ENCODE peak calls at places on chromosomes 16 and 17, in nine cellular contexts. One of them, this sample, is unnamed.

GRCh38 chr16:1487395-1488053 is 1.2 kb downstream of the PTX4 start:
- DNase-seq in non-pigmented ciliary epithelial cell: no peak
- DNase-seq in GM23338: no peak
- DNase-seq in cardiac muscle cell: no peak
- DNase-seq in stimulated activated naive B cell treated with anti-CD40 and anti-IgM and Interleukin-4, amounts not matched to agents 10 μg/mL and 1 μg/mL and 100 μg/mL, for 72 hours: no peak
- DNase-seq in ovary: no peak
- DNase-seq in posterior cingulate gyrus: no peak
- DNase-seq in progenitor cell of endocrine pancreas: no peak
- DNase-seq in AG10803: no peak
- DNase-seq in this sample: no peak

GRCh38 chr16:58331024-58331707 is 36.3 kb upstream of the PRSS54 start:
- DNase-seq in posterior cingulate gyrus: no peak
- DNase-seq in AG10803: no peak
- DNase-seq in cardiac muscle cell: peak
- DNase-seq in stimulated activated naive B cell treated with anti-CD40 and anti-IgM and Interleukin-4, amounts not matched to agents 10 μg/mL and 1 μg/mL and 100 μg/mL, for 72 hours: no peak
- DNase-seq in progenitor cell of endocrine pancreas: peak
- DNase-seq in GM23338: peak
- DNase-seq in non-pigmented ciliary epithelial cell: no peak
- DNase-seq in ovary: no peak
- DNase-seq in this sample: peak

GRCh38 chr17:56185905-56186783 is 32.9 kb downstream of the ANKFN1 start:
- DNase-seq in ovary: no peak
- DNase-seq in AG10803: peak
- DNase-seq in progenitor cell of endocrine pancreas: no peak
- DNase-seq in cardiac muscle cell: no peak
- DNase-seq in GM23338: no peak
- DNase-seq in non-pigmented ciliary epithelial cell: peak
- DNase-seq in stimulated activated naive B cell treated with anti-CD40 and anti-IgM and Interleukin-4, amounts not matched to agents 10 μg/mL and 1 μg/mL and 100 μg/mL, for 72 hours: no peak
- DNase-seq in posterior cingulate gyrus: no peak
- DNase-seq in this sample: no peak

GRCh38 chr16:6111390-6111789 is 1013.8 kb upstream of the EEF2KMT start:
- DNase-seq in GM23338: no peak
- DNase-seq in progenitor cell of endocrine pancreas: no peak
- DNase-seq in ovary: no peak
- DNase-seq in posterior cingulate gyrus: no peak
- DNase-seq in non-pigmented ciliary epithelial cell: no peak
- DNase-seq in cardiac muscle cell: no peak
- DNase-seq in AG10803: no peak
- DNase-seq in stimulated activated naive B cell treated with anti-CD40 and anti-IgM and Interleukin-4, amounts not matched to agents 10 μg/mL and 1 μg/mL and 100 μg/mL, for 72 hours: no peak
- DNase-seq in this sample: no peak

GRCh38 chr16:86093801-86094750 is 195.1 kb downstream of the IRF8 start:
- DNase-seq in progenitor cell of endocrine pancreas: no peak
- DNase-seq in cardiac muscle cell: no peak
- DNase-seq in ovary: no peak
- DNase-seq in stimulated activated naive B cell treated with anti-CD40 and anti-IgM and Interleukin-4, amounts not matched to agents 10 μg/mL and 1 μg/mL and 100 μg/mL, for 72 hours: no peak
- DNase-seq in GM23338: no peak
- DNase-seq in AG10803: no peak
- DNase-seq in posterior cingulate gyrus: no peak
- DNase-seq in non-pigmented ciliary epithelial cell: no peak
- DNase-seq in this sample: no peak

GRCh38 chr16:87017388-87018012 is 299.7 kb downstream of the C16orf95 start:
- DNase-seq in progenitor cell of endocrine pancreas: no peak
- DNase-seq in non-pigmented ciliary epithelial cell: peak
- DNase-seq in stimulated activated naive B cell treated with anti-CD40 and anti-IgM and Interleukin-4, amounts not matched to agents 10 μg/mL and 1 μg/mL and 100 μg/mL, for 72 hours: no peak
- DNase-seq in cardiac muscle cell: no peak
- DNase-seq in GM23338: peak
- DNase-seq in posterior cingulate gyrus: no peak
- DNase-seq in ovary: no peak
- DNase-seq in AG10803: peak
- DNase-seq in this sample: peak

GRCh38 chr16:53129281-53130192 is 74.7 kb downstream of the CHD9 start:
- DNase-seq in ovary: no peak
- DNase-seq in progenitor cell of endocrine pancreas: peak
- DNase-seq in posterior cingulate gyrus: no peak
- DNase-seq in stimulated activated naive B cell treated with anti-CD40 and anti-IgM and Interleukin-4, amounts not matched to agents 10 μg/mL and 1 μg/mL and 100 μg/mL, for 72 hours: no peak
- DNase-seq in cardiac muscle cell: peak
- DNase-seq in GM23338: peak
- DNase-seq in non-pigmented ciliary epithelial cell: no peak
- DNase-seq in AG10803: peak
- DNase-seq in this sample: no peak

GRCh38 chr17:59845595-59846390 is 47.0 kb downstream of the TUBD1 start:
- DNase-seq in stimulated activated naive B cell treated with anti-CD40 and anti-IgM and Interleukin-4, amounts not matched to agents 10 μg/mL and 1 μg/mL and 100 μg/mL, for 72 hours: no peak
- DNase-seq in posterior cingulate gyrus: no peak
- DNase-seq in GM23338: peak
- DNase-seq in cardiac muscle cell: no peak
- DNase-seq in AG10803: peak
- DNase-seq in ovary: no peak
- DNase-seq in non-pigmented ciliary epithelial cell: no peak
- DNase-seq in progenitor cell of endocrine pancreas: no peak
- DNase-seq in this sample: no peak

GRCh38 chr16:28105954-28106353 is 42.4 kb upstream of the GSG1L start:
- DNase-seq in posterior cingulate gyrus: no peak
- DNase-seq in non-pigmented ciliary epithelial cell: no peak
- DNase-seq in AG10803: no peak
- DNase-seq in ovary: no peak
- DNase-seq in GM23338: no peak
- DNase-seq in cardiac muscle cell: no peak
- DNase-seq in stimulated activated naive B cell treated with anti-CD40 and anti-IgM and Interleukin-4, amounts not matched to agents 10 μg/mL and 1 μg/mL and 100 μg/mL, for 72 hours: no peak
- DNase-seq in progenitor cell of endocrine pancreas: no peak
- DNase-seq in this sample: no peak

GRCh38 chr17:34363183-34363661 is at the start of gene CCL1:
- DNase-seq in cardiac muscle cell: no peak
- DNase-seq in progenitor cell of endocrine pancreas: no peak
- DNase-seq in GM23338: no peak
- DNase-seq in AG10803: no peak
- DNase-seq in ovary: no peak
- DNase-seq in posterior cingulate gyrus: no peak
- DNase-seq in stimulated activated naive B cell treated with anti-CD40 and anti-IgM and Interleukin-4, amounts not matched to agents 10 μg/mL and 1 μg/mL and 100 μg/mL, for 72 hours: no peak
- DNase-seq in non-pigmented ciliary epithelial cell: no peak
- DNase-seq in this sample: no peak

GRCh38 chr16:86398622-86399021 is 111.7 kb upstream of the FOXF1 start:
- DNase-seq in posterior cingulate gyrus: no peak
- DNase-seq in stimulated activated naive B cell treated with anti-CD40 and anti-IgM and Interleukin-4, amounts not matched to agents 10 μg/mL and 1 μg/mL and 100 μg/mL, for 72 hours: no peak
- DNase-seq in GM23338: no peak
- DNase-seq in non-pigmented ciliary epithelial cell: peak
- DNase-seq in cardiac muscle cell: no peak
- DNase-seq in ovary: no peak
- DNase-seq in AG10803: no peak
- DNase-seq in progenitor cell of endocrine pancreas: no peak
- DNase-seq in this sample: no peak

GRCh38 chr16:54342001-54342776 is 55.6 kb upstream of the IRX3 start:
- DNase-seq in GM23338: no peak
- DNase-seq in ovary: no peak
- DNase-seq in stimulated activated naive B cell treated with anti-CD40 and anti-IgM and Interleukin-4, amounts not matched to agents 10 μg/mL and 1 μg/mL and 100 μg/mL, for 72 hours: no peak
- DNase-seq in AG10803: peak
- DNase-seq in progenitor cell of endocrine pancreas: no peak
- DNase-seq in posterior cingulate gyrus: no peak
- DNase-seq in cardiac muscle cell: no peak
- DNase-seq in non-pigmented ciliary epithelial cell: no peak
- DNase-seq in this sample: no peak

GRCh38 chr16:50202926-50203624 is 50.0 kb downstream of the TENT4B start:
- DNase-seq in GM23338: no peak
- DNase-seq in posterior cingulate gyrus: no peak
- DNase-seq in cardiac muscle cell: peak
- DNase-seq in progenitor cell of endocrine pancreas: no peak
- DNase-seq in non-pigmented ciliary epithelial cell: no peak
- DNase-seq in stimulated activated naive B cell treated with anti-CD40 and anti-IgM and Interleukin-4, amounts not matched to agents 10 μg/mL and 1 μg/mL and 100 μg/mL, for 72 hours: no peak
- DNase-seq in AG10803: peak
- DNase-seq in ovary: no peak
- DNase-seq in this sample: no peak

GRCh38 chr16:14501331-14502255 is 128.5 kb downstream of the PARN start:
- DNase-seq in cardiac muscle cell: peak
- DNase-seq in non-pigmented ciliary epithelial cell: peak
- DNase-seq in ovary: peak
- DNase-seq in stimulated activated naive B cell treated with anti-CD40 and anti-IgM and Interleukin-4, amounts not matched to agents 10 μg/mL and 1 μg/mL and 100 μg/mL, for 72 hours: no peak
- DNase-seq in posterior cingulate gyrus: peak
- DNase-seq in progenitor cell of endocrine pancreas: no peak
- DNase-seq in AG10803: peak
- DNase-seq in GM23338: peak
- DNase-seq in this sample: peak

GRCh38 chr17:16507918-16508533 is 16.0 kb upstream of the LRRC75A start:
- DNase-seq in GM23338: no peak
- DNase-seq in AG10803: no peak
- DNase-seq in non-pigmented ciliary epithelial cell: no peak
- DNase-seq in stimulated activated naive B cell treated with anti-CD40 and anti-IgM and Interleukin-4, amounts not matched to agents 10 μg/mL and 1 μg/mL and 100 μg/mL, for 72 hours: no peak
- DNase-seq in progenitor cell of endocrine pancreas: no peak
- DNase-seq in cardiac muscle cell: no peak
- DNase-seq in posterior cingulate gyrus: no peak
- DNase-seq in ovary: no peak
- DNase-seq in this sample: no peak

GRCh38 chr17:27520571-27521185 is 64.4 kb downstream of the KSR1 start:
- DNase-seq in ovary: no peak
- DNase-seq in GM23338: no peak
- DNase-seq in progenitor cell of endocrine pancreas: no peak
- DNase-seq in posterior cingulate gyrus: peak
- DNase-seq in AG10803: no peak
- DNase-seq in stimulated activated naive B cell treated with anti-CD40 and anti-IgM and Interleukin-4, amounts not matched to agents 10 μg/mL and 1 μg/mL and 100 μg/mL, for 72 hours: no peak
- DNase-seq in non-pigmented ciliary epithelial cell: no peak
- DNase-seq in cardiac muscle cell: no peak
- DNase-seq in this sample: peak

GRCh38 chr16:12617401-12617819 is 186.3 kb downstream of the CPPED1 start:
- DNase-seq in GM23338: no peak
- DNase-seq in non-pigmented ciliary epithelial cell: no peak
- DNase-seq in progenitor cell of endocrine pancreas: no peak
- DNase-seq in posterior cingulate gyrus: no peak
- DNase-seq in AG10803: no peak
- DNase-seq in ovary: no peak
- DNase-seq in stimulated activated naive B cell treated with anti-CD40 and anti-IgM and Interleukin-4, amounts not matched to agents 10 μg/mL and 1 μg/mL and 100 μg/mL, for 72 hours: no peak
- DNase-seq in cardiac muscle cell: no peak
- DNase-seq in this sample: no peak

GRCh38 chr17:48244121-48244711 is 136.7 kb downstream of the SNX11 start:
- DNase-seq in ovary: no peak
- DNase-seq in posterior cingulate gyrus: no peak
- DNase-seq in stimulated activated naive B cell treated with anti-CD40 and anti-IgM and Interleukin-4, amounts not matched to agents 10 μg/mL and 1 μg/mL and 100 μg/mL, for 72 hours: no peak
- DNase-seq in GM23338: no peak
- DNase-seq in AG10803: peak
- DNase-seq in cardiac muscle cell: no peak
- DNase-seq in non-pigmented ciliary epithelial cell: no peak
- DNase-seq in progenitor cell of endocrine pancreas: no peak
- DNase-seq in this sample: no peak

GRCh38 chr17:62673614-62674362 is 46.3 kb downstream of the MRC2 start:
- DNase-seq in posterior cingulate gyrus: no peak
- DNase-seq in AG10803: no peak
- DNase-seq in GM23338: no peak
- DNase-seq in progenitor cell of endocrine pancreas: no peak
- DNase-seq in ovary: no peak
- DNase-seq in stimulated activated naive B cell treated with anti-CD40 and anti-IgM and Interleukin-4, amounts not matched to agents 10 μg/mL and 1 μg/mL and 100 μg/mL, for 72 hours: no peak
- DNase-seq in non-pigmented ciliary epithelial cell: no peak
- DNase-seq in cardiac muscle cell: no peak
- DNase-seq in this sample: no peak

GRCh38 chr16:3618782-3619166 is 7.4 kb upstream of the SLX4 start:
- DNase-seq in AG10803: no peak
- DNase-seq in posterior cingulate gyrus: no peak
- DNase-seq in stimulated activated naive B cell treated with anti-CD40 and anti-IgM and Interleukin-4, amounts not matched to agents 10 μg/mL and 1 μg/mL and 100 μg/mL, for 72 hours: no peak
- DNase-seq in non-pigmented ciliary epithelial cell: no peak
- DNase-seq in progenitor cell of endocrine pancreas: no peak
- DNase-seq in ovary: no peak
- DNase-seq in cardiac muscle cell: no peak
- DNase-seq in GM23338: no peak
- DNase-seq in this sample: no peak

GRCh38 chr16:92431-93339 is 14.7 kb downstream of the MPG start:
- DNase-seq in posterior cingulate gyrus: no peak
- DNase-seq in non-pigmented ciliary epithelial cell: no peak
- DNase-seq in stimulated activated naive B cell treated with anti-CD40 and anti-IgM and Interleukin-4, amounts not matched to agents 10 μg/mL and 1 μg/mL and 100 μg/mL, for 72 hours: no peak
- DNase-seq in ovary: no peak
- DNase-seq in AG10803: no peak
- DNase-seq in cardiac muscle cell: no peak
- DNase-seq in GM23338: no peak
- DNase-seq in progenitor cell of endocrine pancreas: no peak
- DNase-seq in this sample: no peak

GRCh38 chr16:21554795-21555585 is 44.4 kb upstream of the METTL9 start:
- DNase-seq in GM23338: peak
- DNase-seq in AG10803: peak
- DNase-seq in posterior cingulate gyrus: peak
- DNase-seq in ovary: peak
- DNase-seq in stimulated activated naive B cell treated with anti-CD40 and anti-IgM and Interleukin-4, amounts not matched to agents 10 μg/mL and 1 μg/mL and 100 μg/mL, for 72 hours: peak
- DNase-seq in non-pigmented ciliary epithelial cell: no peak
- DNase-seq in cardiac muscle cell: peak
- DNase-seq in progenitor cell of endocrine pancreas: peak
- DNase-seq in this sample: peak

GRCh38 chr17:29195465-29196081 is 15.4 kb upstream of the MYO18A start:
- DNase-seq in AG10803: no peak
- DNase-seq in cardiac muscle cell: peak
- DNase-seq in non-pigmented ciliary epithelial cell: no peak
- DNase-seq in posterior cingulate gyrus: no peak
- DNase-seq in ovary: no peak
- DNase-seq in GM23338: no peak
- DNase-seq in progenitor cell of endocrine pancreas: no peak
- DNase-seq in stimulated activated naive B cell treated with anti-CD40 and anti-IgM and Interleukin-4, amounts not matched to agents 10 μg/mL and 1 μg/mL and 100 μg/mL, for 72 hours: peak
- DNase-seq in this sample: no peak

GRCh38 chr17:59812139-59812538 is 80.6 kb downstream of the TUBD1 start:
- DNase-seq in progenitor cell of endocrine pancreas: no peak
- DNase-seq in cardiac muscle cell: no peak
- DNase-seq in stimulated activated naive B cell treated with anti-CD40 and anti-IgM and Interleukin-4, amounts not matched to agents 10 μg/mL and 1 μg/mL and 100 μg/mL, for 72 hours: no peak
- DNase-seq in ovary: no peak
- DNase-seq in AG10803: no peak
- DNase-seq in non-pigmented ciliary epithelial cell: no peak
- DNase-seq in posterior cingulate gyrus: no peak
- DNase-seq in GM23338: no peak
- DNase-seq in this sample: no peak

GRCh38 chr17:33889079-33889478 is 366.0 kb upstream of the CCL2 start:
- DNase-seq in cardiac muscle cell: no peak
- DNase-seq in progenitor cell of endocrine pancreas: no peak
- DNase-seq in non-pigmented ciliary epithelial cell: no peak
- DNase-seq in ovary: no peak
- DNase-seq in GM23338: no peak
- DNase-seq in AG10803: no peak
- DNase-seq in posterior cingulate gyrus: no peak
- DNase-seq in stimulated activated naive B cell treated with anti-CD40 and anti-IgM and Interleukin-4, amounts not matched to agents 10 μg/mL and 1 μg/mL and 100 μg/mL, for 72 hours: no peak
- DNase-seq in this sample: no peak